ENCODE peak calls at places on chromosomes 6 and 20, in ten cellular contexts. Z is cerebellar cortex, F is neuronal stem cell, R is GM04503, C is PC-3, K is ascending aorta, U is HTR-8/SVneo, D is sciatic nerve, S is NT2/D1, M is bronchial epithelial cell. Q is an unnamed sample.

GRCh38 chr6:74357329-74357728 is 661.3 kb downstream of the CD109 start:
- DNase-seq in Z (no peak), F (no peak), R (peak), C (peak), K (no peak), U (no peak), D (no peak), S (no peak), M (no peak), Q (no peak)

GRCh38 chr6:56890683-56891429 is 64.1 kb upstream of the BEND6 start:
- DNase-seq in Z (no peak), F (no peak), R (peak), C (peak), K (no peak), U (peak), D (no peak), S (no peak), M (peak), Q (no peak)

GRCh38 chr6:105136433-105137350 is 43.1 kb downstream of the POPDC3 start:
- DNase-seq in Z (peak), F (peak), R (peak), C (no peak), K (peak), U (peak), D (peak), S (peak), M (no peak), Q (peak)

GRCh38 chr20:884983-885952 is 30.9 kb downstream of the ANGPT4 start:
- DNase-seq in Z (no peak), F (peak), R (no peak), C (peak), K (no peak), U (no peak), D (peak), S (peak), M (peak), Q (peak)

GRCh38 chr20:43404880-43405279 is 52.8 kb upstream of the SRSF6 start:
- DNase-seq in Z (no peak), F (no peak), R (no peak), C (peak), K (no peak), U (no peak), D (no peak), S (peak), M (peak), Q (no peak)

GRCh38 chr6:89794324-89794723 is 25.3 kb downstream of the MDN1 start:
- DNase-seq in Z (no peak), F (no peak), R (no peak), C (no peak), K (no peak), U (no peak), D (no peak), S (no peak), M (no peak), Q (no peak)

GRCh38 chr6:134491473-134491872 is 173.6 kb upstream of the SGK1 start:
- DNase-seq in Z (no peak), F (no peak), R (no peak), C (no peak), K (no peak), U (no peak), D (no peak), S (no peak), M (no peak), Q (no peak)

GRCh38 chr20:53611449-53611894 is 17.8 kb upstream of the ZNF217 start:
- DNase-seq in Z (peak), F (no peak), R (peak), C (peak), K (peak), U (peak), D (no peak), S (no peak), M (peak), Q (no peak)

GRCh38 chr6:105900120-105900937 is 185.8 kb upstream of the PRDM1 start:
- DNase-seq in Z (no peak), F (no peak), R (peak), C (no peak), K (no peak), U (no peak), D (no peak), S (no peak), M (peak), Q (no peak)

GRCh38 chr20:13430346-13431002 is 208.3 kb downstream of the TASP1 start:
- DNase-seq in Z (no peak), F (no peak), R (no peak), C (peak), K (no peak), U (no peak), D (no peak), S (no peak), M (peak), Q (peak)

GRCh38 chr6:31940256-31940664 is 5.6 kb upstream of the CFB start:
- DNase-seq in Z (no peak), F (no peak), R (no peak), C (peak), K (no peak), U (peak), D (no peak), S (no peak), M (peak), Q (no peak)

GRCh38 chr6:129685640-129686031 is 24.3 kb downstream of the ARHGAP18 start:
- DNase-seq in Z (no peak), F (no peak), R (no peak), C (no peak), K (no peak), U (no peak), D (no peak), S (no peak), M (no peak), Q (no peak)

GRCh38 chr20:7710440-7710839 is 229.8 kb downstream of the HAO1 start:
- DNase-seq in Z (no peak), F (no peak), R (no peak), C (peak), K (no peak), U (no peak), D (no peak), S (no peak), M (peak), Q (no peak)

GRCh38 chr20:50141018-50141675 is 12.4 kb downstream of the PEDS1 start:
- DNase-seq in Z (no peak), F (no peak), R (no peak), C (no peak), K (no peak), U (no peak), D (no peak), S (no peak), M (peak), Q (no peak)

GRCh38 chr6:23511797-23512196 is 614.2 kb upstream of the NRSN1 start:
- DNase-seq in Z (no peak), F (no peak), R (no peak), C (no peak), K (no peak), U (no peak), D (no peak), S (no peak), M (no peak), Q (no peak)

GRCh38 chr6:145895802-145896201 is 68.4 kb downstream of the SHPRH start:
- DNase-seq in Z (no peak), F (no peak), R (no peak), C (peak), K (no peak), U (no peak), D (no peak), S (no peak), M (peak), Q (no peak)

GRCh38 chr20:23265226-23265625 is 85.4 kb upstream of the NXT1 start:
- DNase-seq in Z (no peak), F (no peak), R (no peak), C (no peak), K (no peak), U (no peak), D (no peak), S (no peak), M (no peak), Q (no peak)

GRCh38 chr6:165963750-165964149 is 203.9 kb downstream of the TBXT start:
- DNase-seq in Z (no peak), F (no peak), R (no peak), C (no peak), K (no peak), U (no peak), D (no peak), S (no peak), M (no peak), Q (no peak)

GRCh38 chr20:56285496-56285895 is 37.0 kb downstream of the MC3R start:
- DNase-seq in Z (no peak), F (no peak), R (no peak), C (no peak), K (no peak), U (no peak), D (no peak), S (no peak), M (peak), Q (no peak)

GRCh38 chr20:47360207-47360488 is 3.6 kb upstream of the ZMYND8 start:
- DNase-seq in Z (no peak), F (no peak), R (no peak), C (peak), K (peak), U (no peak), D (no peak), S (no peak), M (peak), Q (no peak)

GRCh38 chr20:59463541-59463940 is 140.8 kb upstream of the PHACTR3 start:
- DNase-seq in Z (no peak), F (no peak), R (no peak), C (no peak), K (no peak), U (no peak), D (no peak), S (no peak), M (no peak), Q (no peak)

GRCh38 chr6:108850669-108851467 is 2.6 kb downstream of the ARMC2 start:
- DNase-seq in Z (no peak), F (no peak), R (no peak), C (no peak), K (no peak), U (no peak), D (no peak), S (no peak), M (no peak), Q (no peak)

GRCh38 chr20:3472105-3472504 is 1.3 kb downstream of the ATRN start:
- DNase-seq in Z (no peak), F (no peak), R (no peak), C (no peak), K (no peak), U (no peak), D (no peak), S (no peak), M (no peak), Q (no peak)

GRCh38 chr20:50012282-50013263 is 29.8 kb downstream of the SNAI1 start:
- DNase-seq in Z (peak), F (no peak), R (no peak), C (no peak), K (no peak), U (no peak), D (no peak), S (no peak), M (no peak), Q (no peak)

GRCh38 chr20:42639140-42639539 is 550.6 kb downstream of the PTPRT start:
- DNase-seq in Z (no peak), F (no peak), R (no peak), C (no peak), K (no peak), U (no peak), D (no peak), S (no peak), M (no peak), Q (no peak)

GRCh38 chr20:39328347-39328746 is 366.2 kb downstream of the DHX35 start:
- DNase-seq in Z (no peak), F (no peak), R (no peak), C (no peak), K (no peak), U (no peak), D (no peak), S (no peak), M (no peak), Q (no peak)

GRCh38 chr20:7843613-7844012 is 96.6 kb downstream of the HAO1 start:
- DNase-seq in Z (no peak), F (no peak), R (no peak), C (no peak), K (no peak), U (no peak), D (peak), S (no peak), M (peak), Q (no peak)

GRCh38 chr6:170131351-170131750 is 159.5 kb downstream of the DLL1 start:
- DNase-seq in Z (no peak), F (no peak), R (no peak), C (no peak), K (peak), U (no peak), D (peak), S (no peak), M (no peak), Q (peak)

GRCh38 chr6:100670056-100670455 is 205.3 kb upstream of the SIM1 start:
- DNase-seq in Z (no peak), F (no peak), R (no peak), C (no peak), K (no peak), U (no peak), D (no peak), S (no peak), M (no peak), Q (no peak)

GRCh38 chr6:14739830-14740229 is 506.0 kb upstream of the JARID2 start:
- DNase-seq in Z (no peak), F (no peak), R (no peak), C (no peak), K (no peak), U (no peak), D (no peak), S (no peak), M (peak), Q (no peak)

GRCh38 chr6:161443868-161444267 is 170.0 kb upstream of the AGPAT4 start:
- DNase-seq in Z (no peak), F (no peak), R (no peak), C (no peak), K (no peak), U (no peak), D (no peak), S (peak), M (no peak), Q (no peak)

Q was measured in left lung.